ENCODE peak calls at places on chromosomes 3 and 15, in four cellular contexts. One of them, this sample, is unnamed.

GRCh38 chr3:62119139-62119538 is 254.2 kb downstream of the FEZF2 start:
- DNase-seq in ACHN: no peak
- DNase-seq in mesendoderm: peak; percentile 33
- DNase-seq in mucosa of gallbladder: no peak
- DNase-seq in this sample: no peak

GRCh38 chr3:147129665-147130064 is 276.7 kb downstream of the ZIC4 start:
- DNase-seq in ACHN: no peak
- DNase-seq in mesendoderm: no peak
- DNase-seq in mucosa of gallbladder: no peak
- DNase-seq in this sample: no peak

GRCh38 chr15:90539789-90540188 is 10.1 kb downstream of the CRTC3 start:
- DNase-seq in ACHN: no peak
- DNase-seq in mesendoderm: no peak
- DNase-seq in mucosa of gallbladder: no peak
- DNase-seq in this sample: no peak

GRCh38 chr3:107611775-107612469 is 89.2 kb downstream of the BBX start:
- DNase-seq in ACHN: no peak
- DNase-seq in mesendoderm: no peak
- DNase-seq in mucosa of gallbladder: no peak
- DNase-seq in this sample: no peak

GRCh38 chr3:107208100-107208499 is 169.1 kb upstream of the CCDC54 start:
- DNase-seq in ACHN: peak; percentile 17
- DNase-seq in mesendoderm: no peak
- DNase-seq in mucosa of gallbladder: peak; percentile 25
- DNase-seq in this sample: no peak

GRCh38 chr3:47000198-47000815 is 20.8 kb downstream of the NBEAL2 start:
- DNase-seq in ACHN: no peak
- DNase-seq in mesendoderm: no peak
- DNase-seq in mucosa of gallbladder: no peak
- DNase-seq in this sample: no peak

GRCh38 chr15:73851679-73852078 is 21.7 kb upstream of the TBC1D21 start:
- DNase-seq in ACHN: peak; percentile 64
- DNase-seq in mesendoderm: peak; percentile 87
- DNase-seq in mucosa of gallbladder: peak; percentile 60
- DNase-seq in this sample: peak; percentile 5

GRCh38 chr3:82736696-82737277 is 975.3 kb upstream of the GBE1 start:
- DNase-seq in ACHN: no peak
- DNase-seq in mesendoderm: peak; percentile 13
- DNase-seq in mucosa of gallbladder: no peak
- DNase-seq in this sample: no peak

GRCh38 chr15:93017521-93017920 is 71.5 kb downstream of the RGMA start:
- DNase-seq in ACHN: no peak
- DNase-seq in mesendoderm: no peak
- DNase-seq in mucosa of gallbladder: no peak
- DNase-seq in this sample: no peak

GRCh38 chr3:17162116-17162515 is 277.4 kb downstream of the PLCL2 start:
- DNase-seq in ACHN: no peak
- DNase-seq in mesendoderm: no peak
- DNase-seq in mucosa of gallbladder: no peak
- DNase-seq in this sample: no peak

GRCh38 chr3:133377396-133377795 is 22.5 kb upstream of the BFSP2 start:
- DNase-seq in ACHN: peak; percentile 35
- DNase-seq in mesendoderm: peak; percentile 64
- DNase-seq in mucosa of gallbladder: no peak
- DNase-seq in this sample: no peak

GRCh38 chr15:93068581-93069199 is 20.3 kb downstream of the RGMA start:
- DNase-seq in ACHN: no peak
- DNase-seq in mesendoderm: no peak
- DNase-seq in mucosa of gallbladder: no peak
- DNase-seq in this sample: no peak

GRCh38 chr3:89578253-89578529 is 470.8 kb downstream of the EPHA3 start:
- DNase-seq in ACHN: no peak
- DNase-seq in mesendoderm: peak; percentile 87
- DNase-seq in mucosa of gallbladder: no peak
- DNase-seq in this sample: no peak

GRCh38 chr3:150384517-150385212 is 23.4 kb upstream of the TSC22D2 start:
- DNase-seq in ACHN: peak; percentile 94
- DNase-seq in mesendoderm: peak; percentile 93
- DNase-seq in mucosa of gallbladder: peak; percentile 33
- DNase-seq in this sample: peak; percentile 19

GRCh38 chr3:152205097-152205593 is 63.6 kb upstream of the MBNL1 start:
- DNase-seq in ACHN: no peak
- DNase-seq in mesendoderm: no peak
- DNase-seq in mucosa of gallbladder: no peak
- DNase-seq in this sample: no peak

GRCh38 chr3:197083486-197083885 is 53.9 kb upstream of the MELTF start:
- DNase-seq in ACHN: peak; percentile 61
- DNase-seq in mesendoderm: peak; percentile 5
- DNase-seq in mucosa of gallbladder: no peak
- DNase-seq in this sample: no peak

GRCh38 chr15:77415450-77416448 is 4.2 kb downstream of the PEAK1 start:
- DNase-seq in ACHN: no peak
- DNase-seq in mesendoderm: no peak
- DNase-seq in mucosa of gallbladder: no peak
- DNase-seq in this sample: no peak

GRCh38 chr3:127525373-127525772 is 65.2 kb downstream of the TPRA1 start:
- DNase-seq in ACHN: peak; percentile 76
- DNase-seq in mesendoderm: no peak
- DNase-seq in mucosa of gallbladder: no peak
- DNase-seq in this sample: no peak

GRCh38 chr3:124529826-124530571 is 200.3 kb upstream of the UMPS start:
- DNase-seq in ACHN: no peak
- DNase-seq in mesendoderm: peak; percentile 67
- DNase-seq in mucosa of gallbladder: peak; percentile 70
- DNase-seq in this sample: no peak

GRCh38 chr3:114659109-114660081 is 365.6 kb downstream of the TIGIT start:
- DNase-seq in ACHN: no peak
- DNase-seq in mesendoderm: peak; percentile 12
- DNase-seq in mucosa of gallbladder: no peak
- DNase-seq in this sample: no peak

GRCh38 chr3:72031581-72031980 is 246.6 kb upstream of the PROK2 start:
- DNase-seq in ACHN: no peak
- DNase-seq in mesendoderm: peak; percentile 58
- DNase-seq in mucosa of gallbladder: peak; percentile 21
- DNase-seq in this sample: no peak

GRCh38 chr3:11718582-11719405 is 75.1 kb upstream of the VGLL4 start:
- DNase-seq in ACHN: peak; percentile 61
- DNase-seq in mesendoderm: peak; percentile 57
- DNase-seq in mucosa of gallbladder: peak; percentile 45
- DNase-seq in this sample: peak; percentile 21

GRCh38 chr3:177330771-177331170 is 133.5 kb upstream of the TBL1XR1 start:
- DNase-seq in ACHN: no peak
- DNase-seq in mesendoderm: peak; percentile 67
- DNase-seq in mucosa of gallbladder: no peak
- DNase-seq in this sample: no peak

GRCh38 chr3:30689202-30689641 is 82.8 kb downstream of the TGFBR2 start:
- DNase-seq in ACHN: no peak
- DNase-seq in mesendoderm: no peak
- DNase-seq in mucosa of gallbladder: no peak
- DNase-seq in this sample: no peak

GRCh38 chr3:156150434-156151066 is 30.2 kb downstream of the KCNAB1 start:
- DNase-seq in ACHN: peak; percentile 55
- DNase-seq in mesendoderm: peak; percentile 64
- DNase-seq in mucosa of gallbladder: peak; percentile 58
- DNase-seq in this sample: no peak

GRCh38 chr15:44775923-44776322 is 39.6 kb downstream of the TRIM69 start:
- DNase-seq in ACHN: no peak
- DNase-seq in mesendoderm: no peak
- DNase-seq in mucosa of gallbladder: no peak
- DNase-seq in this sample: no peak

GRCh38 chr15:48647963-48648362 is 2.5 kb upstream of the FBN1 start:
- DNase-seq in ACHN: peak; percentile 32
- DNase-seq in mesendoderm: peak; percentile 45
- DNase-seq in mucosa of gallbladder: no peak
- DNase-seq in this sample: no peak

GRCh38 chr15:96947830-96948229 is 617.3 kb downstream of the NR2F2 start:
- DNase-seq in ACHN: peak; percentile 4
- DNase-seq in mesendoderm: peak; percentile 74
- DNase-seq in mucosa of gallbladder: no peak
- DNase-seq in this sample: no peak

GRCh38 chr15:50257924-50258323 is 7.6 kb downstream of the HDC start:
- DNase-seq in ACHN: no peak
- DNase-seq in mesendoderm: no peak
- DNase-seq in mucosa of gallbladder: no peak
- DNase-seq in this sample: no peak

GRCh38 chr15:68764090-68764489 is 56.6 kb downstream of the ANP32A start:
- DNase-seq in ACHN: no peak
- DNase-seq in mesendoderm: no peak
- DNase-seq in mucosa of gallbladder: no peak
- DNase-seq in this sample: no peak

GRCh38 chr3:122299872-122300460 is 25.1 kb upstream of the CSTA start:
- DNase-seq in ACHN: peak; percentile 38
- DNase-seq in mesendoderm: peak; percentile 54
- DNase-seq in mucosa of gallbladder: no peak
- DNase-seq in this sample: no peak

GRCh38 chr15:58538225-58538731 is 106.5 kb downstream of the LIPC start:
- DNase-seq in ACHN: no peak
- DNase-seq in mesendoderm: no peak
- DNase-seq in mucosa of gallbladder: no peak
- DNase-seq in this sample: no peak

GRCh38 chr3:130429069-130430023 is 83.9 kb downstream of the COL6A5 start:
- DNase-seq in ACHN: no peak
- DNase-seq in mesendoderm: peak; percentile 60
- DNase-seq in mucosa of gallbladder: no peak
- DNase-seq in this sample: no peak

GRCh38 chr15:40493089-40493840 is 22.5 kb downstream of the CHST14 start:
- DNase-seq in ACHN: no peak
- DNase-seq in mesendoderm: no peak
- DNase-seq in mucosa of gallbladder: no peak
- DNase-seq in this sample: peak; percentile 32

GRCh38 chr3:50117120-50117519 is 28.4 kb downstream of the RBM5 start:
- DNase-seq in ACHN: no peak
- DNase-seq in mesendoderm: no peak
- DNase-seq in mucosa of gallbladder: no peak
- DNase-seq in this sample: no peak